ENCODE peak calls at places on chromosomes 4 and X, in seven cellular contexts. One of them, this sample, is unnamed.

GRCh38 chrX:8289523-8289922 is 118.5 kb upstream of the VCX2 start:
- DNase-seq in brain microvascular endothelial cell: peak; percentile 32
- DNase-seq in CD4-positive, alpha-beta T cell: no peak
- DNase-seq in HEK293T: no peak
- DNase-seq in NB4: peak; percentile 2
- DNase-seq in cardiac muscle cell: peak; percentile 57
- DNase-seq in Peyer's patch: no peak
- DNase-seq in this sample: no peak

GRCh38 chrX:134551365-134552095 is 91.6 kb downstream of the HPRT1 start:
- DNase-seq in brain microvascular endothelial cell: no peak
- DNase-seq in CD4-positive, alpha-beta T cell: no peak
- DNase-seq in HEK293T: no peak
- DNase-seq in NB4: peak; percentile 34
- DNase-seq in cardiac muscle cell: peak; percentile 56
- DNase-seq in Peyer's patch: no peak
- DNase-seq in this sample: no peak

GRCh38 chrX:129963729-129964128 is 18.7 kb upstream of the BCORL1 start:
- DNase-seq in brain microvascular endothelial cell: no peak
- DNase-seq in CD4-positive, alpha-beta T cell: no peak
- DNase-seq in HEK293T: no peak
- DNase-seq in NB4: no peak
- DNase-seq in cardiac muscle cell: no peak
- DNase-seq in Peyer's patch: no peak
- DNase-seq in this sample: no peak

GRCh38 chr4:108385076-108385475 is 216.3 kb upstream of the LEF1 start:
- DNase-seq in brain microvascular endothelial cell: no peak
- DNase-seq in CD4-positive, alpha-beta T cell: no peak
- DNase-seq in HEK293T: no peak
- DNase-seq in NB4: no peak
- DNase-seq in cardiac muscle cell: no peak
- DNase-seq in Peyer's patch: no peak
- DNase-seq in this sample: no peak

GRCh38 chr4:19309365-19309764 is 942.3 kb upstream of the SLIT2 start:
- DNase-seq in brain microvascular endothelial cell: peak; percentile 49
- DNase-seq in CD4-positive, alpha-beta T cell: no peak
- DNase-seq in HEK293T: no peak
- DNase-seq in NB4: peak; percentile 11
- DNase-seq in cardiac muscle cell: peak; percentile 79
- DNase-seq in Peyer's patch: no peak
- DNase-seq in this sample: no peak

GRCh38 chrX:2345562-2345961 is 155.2 kb downstream of the DHRSX start:
- DNase-seq in brain microvascular endothelial cell: no peak
- DNase-seq in CD4-positive, alpha-beta T cell: no peak
- DNase-seq in HEK293T: no peak
- DNase-seq in NB4: no peak
- DNase-seq in cardiac muscle cell: no peak
- DNase-seq in Peyer's patch: no peak
- DNase-seq in this sample: no peak

GRCh38 chr4:147247577-147247976 is 233.3 kb upstream of the EDNRA start:
- DNase-seq in brain microvascular endothelial cell: no peak
- DNase-seq in CD4-positive, alpha-beta T cell: no peak
- DNase-seq in HEK293T: no peak
- DNase-seq in NB4: no peak
- DNase-seq in cardiac muscle cell: no peak
- DNase-seq in Peyer's patch: no peak
- DNase-seq in this sample: no peak

GRCh38 chr4:176781739-176782100 is 11.0 kb downstream of the VEGFC start:
- DNase-seq in brain microvascular endothelial cell: no peak
- DNase-seq in CD4-positive, alpha-beta T cell: no peak
- DNase-seq in HEK293T: peak; percentile 9
- DNase-seq in NB4: no peak
- DNase-seq in cardiac muscle cell: no peak
- DNase-seq in Peyer's patch: no peak
- DNase-seq in this sample: no peak

GRCh38 chr4:69858683-69859082 is 1.3 kb downstream of the SULT1E1 start:
- DNase-seq in brain microvascular endothelial cell: no peak
- DNase-seq in CD4-positive, alpha-beta T cell: no peak
- DNase-seq in HEK293T: no peak
- DNase-seq in NB4: no peak
- DNase-seq in cardiac muscle cell: peak; percentile 75
- DNase-seq in Peyer's patch: no peak
- DNase-seq in this sample: no peak

GRCh38 chr4:123291329-123291728 is 105.3 kb upstream of the SPRY1 start:
- DNase-seq in brain microvascular endothelial cell: no peak
- DNase-seq in CD4-positive, alpha-beta T cell: no peak
- DNase-seq in HEK293T: no peak
- DNase-seq in NB4: no peak
- DNase-seq in cardiac muscle cell: no peak
- DNase-seq in Peyer's patch: no peak
- DNase-seq in this sample: no peak

GRCh38 chr4:147286846-147287587 is 193.9 kb upstream of the EDNRA start:
- DNase-seq in brain microvascular endothelial cell: no peak
- DNase-seq in CD4-positive, alpha-beta T cell: no peak
- DNase-seq in HEK293T: no peak
- DNase-seq in NB4: no peak
- DNase-seq in cardiac muscle cell: no peak
- DNase-seq in Peyer's patch: no peak
- DNase-seq in this sample: no peak

GRCh38 chr4:29081230-29081955 is 1638.8 kb upstream of the PCDH7 start:
- DNase-seq in brain microvascular endothelial cell: no peak
- DNase-seq in CD4-positive, alpha-beta T cell: no peak
- DNase-seq in HEK293T: no peak
- DNase-seq in NB4: peak; percentile 6
- DNase-seq in cardiac muscle cell: peak; percentile 2
- DNase-seq in Peyer's patch: no peak
- DNase-seq in this sample: no peak

GRCh38 chr4:102554482-102554881 is 53.3 kb downstream of the NFKB1 start:
- DNase-seq in brain microvascular endothelial cell: peak; percentile 81
- DNase-seq in CD4-positive, alpha-beta T cell: no peak
- DNase-seq in HEK293T: no peak
- DNase-seq in NB4: no peak
- DNase-seq in cardiac muscle cell: peak; percentile 66
- DNase-seq in Peyer's patch: no peak
- DNase-seq in this sample: no peak

GRCh38 chr4:79197275-79198009 is 128.4 kb downstream of the NAA11 start:
- DNase-seq in brain microvascular endothelial cell: no peak
- DNase-seq in CD4-positive, alpha-beta T cell: no peak
- DNase-seq in HEK293T: no peak
- DNase-seq in NB4: no peak
- DNase-seq in cardiac muscle cell: no peak
- DNase-seq in Peyer's patch: no peak
- DNase-seq in this sample: no peak

GRCh38 chr4:45036677-45037076 is 310.3 kb upstream of the GNPDA2 start:
- DNase-seq in brain microvascular endothelial cell: no peak
- DNase-seq in CD4-positive, alpha-beta T cell: no peak
- DNase-seq in HEK293T: no peak
- DNase-seq in NB4: no peak
- DNase-seq in cardiac muscle cell: no peak
- DNase-seq in Peyer's patch: no peak
- DNase-seq in this sample: no peak

GRCh38 chr4:84966382-84967291 is at the start of gene WDFY3:
- DNase-seq in brain microvascular endothelial cell: peak; percentile 89
- DNase-seq in CD4-positive, alpha-beta T cell: no peak
- DNase-seq in HEK293T: peak; percentile 81
- DNase-seq in NB4: peak; percentile 89
- DNase-seq in cardiac muscle cell: peak; percentile 95
- DNase-seq in Peyer's patch: peak; percentile 22
- DNase-seq in this sample: peak; percentile 89

GRCh38 chr4:19905006-19905405 is 346.7 kb upstream of the SLIT2 start:
- DNase-seq in brain microvascular endothelial cell: no peak
- DNase-seq in CD4-positive, alpha-beta T cell: no peak
- DNase-seq in HEK293T: no peak
- DNase-seq in NB4: no peak
- DNase-seq in cardiac muscle cell: no peak
- DNase-seq in Peyer's patch: no peak
- DNase-seq in this sample: no peak

This sample was measured in lung.